ENCODE peak calls at places on chromosomes 11 and 22, in seven cellular contexts. H is activated CD4-positive, alpha-beta T cell treated with anti-CD3 and anti-CD28 coated beads, Interleukin-2, amount 50 U/mL, for 1 hour; C is T-helper 1 cell; P is NCI-H1092 treated with DMSO at 0.1 percent for 48 hours; T is GM06990; Z is stimulated activated naive CD8-positive, alpha-beta T cell treated with anti-CD3 and anti-CD28 coated beads, Interleukin-15, amount 100 ng/mL, for 72 hours; G is pancreas. W is an unnamed sample.

GRCh38 chr11:119380160-119380815 is 1.2 kb downstream of the USP2 start:
- DNase-seq in H (no peak), C (no peak), T (no peak), G (no peak), Z (no peak), P (no peak), W (no peak)

GRCh38 chr11:20131744-20132666 is 28.3 kb downstream of the DBX1 start:
- DNase-seq in T (no peak), Z (peak; percentile 48), G (peak; percentile 21), H (peak; percentile 36), C (peak; percentile 22), P (peak; percentile 22), W (peak; percentile 64)

GRCh38 chr22:30357650-30358215 is 926 bp downstream of the CCDC157 start:
- DNase-seq in H (no peak), G (no peak), Z (no peak), P (no peak), T (no peak), C (no peak), W (no peak)

GRCh38 chr22:50712341-50713007 is 25.5 kb upstream of the ACR start:
- DNase-seq in H (no peak), G (no peak), Z (no peak), C (no peak), T (no peak), P (no peak), W (no peak)

GRCh38 chr11:60873533-60873932 is 6.2 kb downstream of the ZP1 start:
- DNase-seq in Z (no peak), C (no peak), P (no peak), H (no peak), G (no peak), T (no peak), W (no peak)

GRCh38 chr11:125901872-125902271 is 1.1 kb downstream of the PUS3 start:
- DNase-seq in T (no peak), P (no peak), H (no peak), C (no peak), Z (no peak), G (no peak), W (no peak)

GRCh38 chr11:28343304-28344233 is 235.4 kb downstream of the METTL15 start:
- DNase-seq in C (no peak), G (no peak), P (no peak), H (no peak), Z (no peak), T (no peak), W (no peak)

GRCh38 chr11:63817758-63818498 is 4.7 kb downstream of the SPINDOC start:
- DNase-seq in Z (no peak), T (no peak), P (no peak), C (no peak), G (no peak), H (no peak), W (no peak)

GRCh38 chr11:69636512-69636866 is 4.5 kb upstream of the CCND1 start:
- DNase-seq in H (no peak), G (peak; percentile 64), T (no peak), C (no peak), Z (no peak), P (no peak), W (no peak)

GRCh38 chr22:46262449-46263207 is 515 bp downstream of the PKDREJ start:
- DNase-seq in T (no peak), P (no peak), H (peak; percentile 9), Z (peak; percentile 44), C (peak; percentile 5), G (peak; percentile 31), W (no peak)

GRCh38 chr22:22951035-22951434 is 63.4 kb downstream of the IGLL5 start:
- DNase-seq in H (no peak), G (no peak), T (no peak), P (no peak), Z (no peak), C (no peak), W (no peak)

GRCh38 chr11:62108017-62108750 is 15.6 kb upstream of the INCENP start:
- DNase-seq in T (no peak), P (peak; percentile 81), Z (peak; percentile 36), G (peak; percentile 29), C (peak; percentile 35), H (no peak), W (peak; percentile 56)

GRCh38 chr11:8282621-8283509 is 19.2 kb upstream of the LMO1 start:
- DNase-seq in T (no peak), P (no peak), G (peak; percentile 24), H (no peak), C (no peak), Z (no peak), W (no peak)

GRCh38 chr11:72778535-72779494 is 15.0 kb downstream of the STARD10 start:
- DNase-seq in G (peak; percentile 75), H (no peak), Z (no peak), T (no peak), C (no peak), P (no peak), W (no peak)

GRCh38 chr11:129722529-129722928 is 93.1 kb upstream of the TMEM45B start:
- DNase-seq in T (no peak), C (no peak), G (no peak), H (no peak), P (no peak), Z (no peak), W (no peak)

GRCh38 chr11:65429724-65430405 is 7.3 kb downstream of the NEAT1 start:
- DNase-seq in T (peak; percentile 56), P (no peak), H (peak; percentile 37), C (no peak), Z (no peak), G (peak; percentile 79), W (no peak)

GRCh38 chr11:73185680-73186293 is 32.3 kb upstream of the P2RY2 start:
- DNase-seq in P (no peak), G (no peak), H (no peak), Z (no peak), C (no peak), T (no peak), W (no peak)

GRCh38 chr11:92384316-92384715 is 159.7 kb downstream of the FAT3 start:
- DNase-seq in H (no peak), P (no peak), Z (no peak), C (no peak), T (no peak), G (no peak), W (no peak)

GRCh38 chr11:78654866-78655265 is 80.2 kb upstream of the NARS2 start:
- DNase-seq in H (no peak), P (no peak), Z (no peak), C (no peak), T (no peak), G (no peak), W (no peak)

GRCh38 chr11:132082566-132082965 is 712.2 kb downstream of the NTM start:
- DNase-seq in C (no peak), P (no peak), T (no peak), Z (no peak), G (no peak), H (no peak), W (no peak)

GRCh38 chr22:25876871-25877270 is 134.9 kb downstream of the MYO18B start:
- DNase-seq in C (no peak), G (no peak), H (no peak), Z (no peak), P (no peak), T (no peak), W (no peak)

GRCh38 chr22:37419916-37420655 is 7.2 kb downstream of the ELFN2 start:
- DNase-seq in T (no peak), G (no peak), H (no peak), P (no peak), C (no peak), Z (peak; percentile 41), W (no peak)

GRCh38 chr11:101083334-101083733 is 46.3 kb downstream of the PGR start:
- DNase-seq in Z (no peak), G (no peak), T (no peak), H (no peak), P (no peak), C (no peak), W (no peak)

GRCh38 chr11:102410382-102410784 is 42.2 kb downstream of the TMEM123 start:
- DNase-seq in P (no peak), T (no peak), H (no peak), Z (no peak), C (no peak), G (no peak), W (no peak)

W was measured in GM10248.